ENCODE peak calls at places on chromosomes 5 and 9, in six cellular contexts. C, V, A, Q, X and L are unnamed samples.

GRCh38 chr5:143133721-143134120 is 269.8 kb downstream of the NR3C1 start:
- DNase-seq in C (no peak), V (no peak), A (no peak), Q (no peak), X (no peak), L (no peak)

GRCh38 chr9:129910628-129911567 is 75.6 kb downstream of the USP20 start:
- DNase-seq in C (peak), V (no peak), A (no peak), Q (no peak), X (no peak), L (no peak)

GRCh38 chr5:10115669-10116068 is 134.0 kb downstream of the ATPSCKMT start:
- DNase-seq in C (no peak), V (no peak), A (no peak), Q (no peak), X (no peak), L (no peak)

GRCh38 chr9:128027166-128027539 is 40.0 kb downstream of the NAIF1 start:
- DNase-seq in C (no peak), V (peak), A (no peak), Q (peak), X (no peak), L (no peak)

GRCh38 chr9:135222991-135223760 is 135.7 kb downstream of the OLFM1 start:
- DNase-seq in C (no peak), V (no peak), A (no peak), Q (no peak), X (no peak), L (peak)

GRCh38 chr5:92917044-92917443 is 664.0 kb downstream of the NR2F1-AS1 start:
- DNase-seq in C (no peak), V (no peak), A (no peak), Q (no peak), X (no peak), L (no peak)

GRCh38 chr9:18566125-18566524 is 92.2 kb downstream of the ADAMTSL1 start:
- DNase-seq in C (peak), V (no peak), A (no peak), Q (no peak), X (peak), L (no peak)

GRCh38 chr9:108565651-108566378 is 290.0 kb downstream of the ACTL7B start:
- DNase-seq in C (peak), V (no peak), A (no peak), Q (peak), X (peak), L (peak)

GRCh38 chr9:118929317-118929716 is 439.9 kb downstream of the BRINP1 start:
- DNase-seq in C (peak), V (no peak), A (no peak), Q (no peak), X (no peak), L (no peak)

GRCh38 chr5:34892414-34892813 is 22.9 kb downstream of the RAD1 start:
- DNase-seq in C (no peak), V (no peak), A (no peak), Q (no peak), X (no peak), L (no peak)

GRCh38 chr5:75667586-75667985 is 49.7 kb downstream of the POC5 start:
- DNase-seq in C (no peak), V (no peak), A (no peak), Q (no peak), X (peak), L (no peak)

GRCh38 chr5:39355324-39355723 is 9.0 kb downstream of the C9 start:
- DNase-seq in C (peak), V (no peak), A (no peak), Q (no peak), X (peak), L (no peak)